ENCODE peak calls at places on chromosomes 4 and X, in four cellular contexts. One of them, this sample, is unnamed.

GRCh38 chr4:81652069-81652478 is 180.4 kb upstream of the RASGEF1B start:
- DNase-seq in tibial artery: no peak
- DNase-seq in endothelial cell of umbilical vein: no peak
- DNase-seq in endothelial cell: no peak
- DNase-seq in this sample: no peak

GRCh38 chr4:40722576-40723161 is 27.1 kb upstream of the NSUN7 start:
- DNase-seq in tibial artery: no peak
- DNase-seq in endothelial cell of umbilical vein: peak
- DNase-seq in endothelial cell: no peak
- DNase-seq in this sample: no peak

GRCh38 chr4:14934704-14935390 is 67.4 kb upstream of the CPEB2 start:
- DNase-seq in tibial artery: no peak
- DNase-seq in endothelial cell of umbilical vein: no peak
- DNase-seq in endothelial cell: no peak
- DNase-seq in this sample: no peak

GRCh38 chr4:915041-915474 is 17.1 kb downstream of the GAK start:
- DNase-seq in tibial artery: peak
- DNase-seq in endothelial cell of umbilical vein: no peak
- DNase-seq in endothelial cell: no peak
- DNase-seq in this sample: no peak

GRCh38 chr4:120844528-120844921 is 78.0 kb downstream of the PRDM5 start:
- DNase-seq in tibial artery: no peak
- DNase-seq in endothelial cell of umbilical vein: no peak
- DNase-seq in endothelial cell: no peak
- DNase-seq in this sample: no peak

GRCh38 chr4:101242441-101242840 is 104.9 kb downstream of the PPP3CA start:
- DNase-seq in tibial artery: no peak
- DNase-seq in endothelial cell of umbilical vein: no peak
- DNase-seq in endothelial cell: no peak
- DNase-seq in this sample: no peak

GRCh38 chrX:139332441-139332840 is 198.1 kb upstream of the F9 start:
- DNase-seq in tibial artery: no peak
- DNase-seq in endothelial cell of umbilical vein: no peak
- DNase-seq in endothelial cell: no peak
- DNase-seq in this sample: no peak

GRCh38 chr4:1406946-1407656 is 859 bp upstream of the NKX1-1 start:
- DNase-seq in tibial artery: no peak
- DNase-seq in endothelial cell of umbilical vein: no peak
- DNase-seq in endothelial cell: no peak
- DNase-seq in this sample: no peak

GRCh38 chr4:76704133-76704881 is 193.6 kb downstream of the SOWAHB start:
- DNase-seq in tibial artery: no peak
- DNase-seq in endothelial cell of umbilical vein: peak
- DNase-seq in endothelial cell: no peak
- DNase-seq in this sample: no peak

GRCh38 chrX:23902419-23902818 is 5.3 kb downstream of the APOO start:
- DNase-seq in tibial artery: no peak
- DNase-seq in endothelial cell of umbilical vein: peak
- DNase-seq in endothelial cell: no peak
- DNase-seq in this sample: no peak

GRCh38 chr4:36226430-36227227 is 17.7 kb downstream of the ARAP2 start:
- DNase-seq in tibial artery: no peak
- DNase-seq in endothelial cell of umbilical vein: no peak
- DNase-seq in endothelial cell: no peak
- DNase-seq in this sample: no peak

GRCh38 chr4:152640058-152640921 is 39.5 kb downstream of the TMEM154 start:
- DNase-seq in tibial artery: no peak
- DNase-seq in endothelial cell of umbilical vein: peak
- DNase-seq in endothelial cell: no peak
- DNase-seq in this sample: no peak

GRCh38 chr4:27059446-27059845 is 198.8 kb downstream of the STIM2 start:
- DNase-seq in tibial artery: no peak
- DNase-seq in endothelial cell of umbilical vein: no peak
- DNase-seq in endothelial cell: no peak
- DNase-seq in this sample: no peak

GRCh38 chr4:118033148-118034060 is 882 bp upstream of the NDST3 start:
- DNase-seq in tibial artery: no peak
- DNase-seq in endothelial cell of umbilical vein: peak
- DNase-seq in endothelial cell: peak
- DNase-seq in this sample: peak

GRCh38 chr4:140367738-140368137 is 5.7 kb upstream of the SCOC start:
- DNase-seq in tibial artery: no peak
- DNase-seq in endothelial cell of umbilical vein: peak
- DNase-seq in endothelial cell: no peak
- DNase-seq in this sample: no peak

GRCh38 chr4:94925764-94926347 is 168.1 kb downstream of the BMPR1B start:
- DNase-seq in tibial artery: no peak
- DNase-seq in endothelial cell of umbilical vein: no peak
- DNase-seq in endothelial cell: no peak
- DNase-seq in this sample: no peak

GRCh38 chrX:25941087-25941486 is 197.1 kb upstream of the MAGEB18 start:
- DNase-seq in tibial artery: no peak
- DNase-seq in endothelial cell of umbilical vein: peak
- DNase-seq in endothelial cell: no peak
- DNase-seq in this sample: no peak

GRCh38 chrX:70446380-70447350 is 2.0 kb downstream of the DLG3 start:
- DNase-seq in tibial artery: no peak
- DNase-seq in endothelial cell of umbilical vein: no peak
- DNase-seq in endothelial cell: no peak
- DNase-seq in this sample: no peak

GRCh38 chr4:3436798-3437581 is 4.8 kb upstream of the HGFAC start:
- DNase-seq in tibial artery: peak
- DNase-seq in endothelial cell of umbilical vein: peak
- DNase-seq in endothelial cell: no peak
- DNase-seq in this sample: no peak

GRCh38 chrX:150848914-150849365 is 49.5 kb downstream of the CD99L2 start:
- DNase-seq in tibial artery: no peak
- DNase-seq in endothelial cell of umbilical vein: no peak
- DNase-seq in endothelial cell: no peak
- DNase-seq in this sample: no peak

GRCh38 chrX:37825225-37825842 is 22.0 kb downstream of the DYNLT3 start:
- DNase-seq in tibial artery: peak
- DNase-seq in endothelial cell of umbilical vein: peak
- DNase-seq in endothelial cell: peak
- DNase-seq in this sample: peak

GRCh38 chrX:9853307-9853706 is 67.1 kb downstream of the SHROOM2 start:
- DNase-seq in tibial artery: no peak
- DNase-seq in endothelial cell of umbilical vein: no peak
- DNase-seq in endothelial cell: no peak
- DNase-seq in this sample: no peak

GRCh38 chr4:121656269-121656641 is 40.5 kb downstream of the ANXA5 start:
- DNase-seq in tibial artery: peak
- DNase-seq in endothelial cell of umbilical vein: peak
- DNase-seq in endothelial cell: peak
- DNase-seq in this sample: no peak

GRCh38 chr4:26568446-26568994 is 15.4 kb upstream of the TBC1D19 start:
- DNase-seq in tibial artery: no peak
- DNase-seq in endothelial cell of umbilical vein: peak
- DNase-seq in endothelial cell: no peak
- DNase-seq in this sample: no peak

GRCh38 chr4:139557506-139558110 is 1.6 kb upstream of the SETD7 start:
- DNase-seq in tibial artery: no peak
- DNase-seq in endothelial cell of umbilical vein: peak
- DNase-seq in endothelial cell: no peak
- DNase-seq in this sample: no peak

GRCh38 chr4:167767281-167767680 is 325.1 kb upstream of the ANXA10 start:
- DNase-seq in tibial artery: no peak
- DNase-seq in endothelial cell of umbilical vein: no peak
- DNase-seq in endothelial cell: no peak
- DNase-seq in this sample: no peak
- TF ChIP-seq CTCF in tibial artery: no peak
- TF ChIP-seq CTCF in endothelial cell of umbilical vein: no peak
- TF ChIP-seq CTCF in endothelial cell: no peak
- TF ChIP-seq CTCF in this sample: no peak

GRCh38 chrX:1591102-1591862 is at the start of gene AKAP17A:
- DNase-seq in tibial artery: peak
- DNase-seq in endothelial cell of umbilical vein: peak
- DNase-seq in endothelial cell: peak
- DNase-seq in this sample: peak
- TF ChIP-seq CTCF in tibial artery: no peak
- TF ChIP-seq CTCF in endothelial cell of umbilical vein: no peak
- TF ChIP-seq CTCF in endothelial cell: no peak
- TF ChIP-seq CTCF in this sample: peak

GRCh38 chr4:96170198-96170597 is 330.3 kb downstream of the PDHA2 start:
- DNase-seq in tibial artery: no peak
- DNase-seq in endothelial cell of umbilical vein: no peak
- DNase-seq in endothelial cell: no peak
- DNase-seq in this sample: no peak
- TF ChIP-seq CTCF in tibial artery: no peak
- TF ChIP-seq CTCF in endothelial cell of umbilical vein: no peak
- TF ChIP-seq CTCF in endothelial cell: peak
- TF ChIP-seq CTCF in this sample: no peak

DNA sequence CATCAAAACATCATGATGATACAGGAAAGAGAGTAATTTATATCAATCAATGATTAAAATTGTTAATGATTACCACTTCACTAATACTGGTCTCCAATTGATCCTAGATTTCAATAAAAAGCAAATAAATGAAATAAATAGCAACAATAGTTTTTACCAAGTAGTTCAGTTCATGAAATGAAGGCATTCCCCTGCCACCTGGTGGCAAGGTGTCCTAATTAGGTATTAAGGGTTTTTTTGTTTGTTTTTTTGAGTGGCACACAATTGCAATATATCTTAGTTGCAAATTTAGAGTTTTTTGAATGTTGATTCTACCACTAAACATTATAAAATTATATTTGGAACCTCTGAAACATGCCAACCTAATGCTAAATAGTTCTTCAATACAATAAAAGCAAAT is 157.4 kb upstream of the PDE5A start:
- DNase-seq in tibial artery: no peak
- DNase-seq in endothelial cell of umbilical vein: peak
- DNase-seq in endothelial cell: no peak
- DNase-seq in this sample: no peak
- TF ChIP-seq CTCF in tibial artery: peak
- TF ChIP-seq CTCF in endothelial cell of umbilical vein: no peak
- TF ChIP-seq CTCF in endothelial cell: peak
- TF ChIP-seq CTCF in this sample: peak

This sample was measured in progenitor cell of endocrine pancreas.